ENCODE peak calls at places on chromosomes 11 and 22, in four cellular contexts. One of them, this sample, is unnamed.

GRCh38 chr11:17343907-17344306 is 7.7 kb upstream of the NCR3LG1 start:
- DNase-seq in HuH-7: no peak
- DNase-seq in AML-193: no peak
- DNase-seq in adipocyte: peak; percentile 91
- DNase-seq in this sample: no peak

GRCh38 chr11:67581469-67581868 is 2.1 kb upstream of the GSTP1 start:
- DNase-seq in HuH-7: no peak
- DNase-seq in AML-193: no peak
- DNase-seq in adipocyte: no peak
- DNase-seq in this sample: no peak

GRCh38 chr11:61157743-61158142 is 3.5 kb downstream of the VPS37C start:
- DNase-seq in HuH-7: no peak
- DNase-seq in AML-193: no peak
- DNase-seq in adipocyte: no peak
- DNase-seq in this sample: no peak

GRCh38 chr11:19730373-19730772 is 17.7 kb downstream of the NAV2 start:
- DNase-seq in HuH-7: no peak
- DNase-seq in AML-193: no peak
- DNase-seq in adipocyte: no peak
- DNase-seq in this sample: no peak

GRCh38 chr11:102099755-102100154 is 10.5 kb upstream of the YAP1 start:
- DNase-seq in HuH-7: no peak
- DNase-seq in AML-193: no peak
- DNase-seq in adipocyte: no peak
- DNase-seq in this sample: no peak

GRCh38 chr11:67699521-67699920 is 25.1 kb upstream of the ALDH3B2 start:
- DNase-seq in HuH-7: no peak
- DNase-seq in AML-193: no peak
- DNase-seq in adipocyte: no peak
- DNase-seq in this sample: no peak

GRCh38 chr11:134657631-134658030 is 245.6 kb upstream of the B3GAT1 start:
- DNase-seq in HuH-7: no peak
- DNase-seq in AML-193: no peak
- DNase-seq in adipocyte: no peak
- DNase-seq in this sample: peak; percentile 74

GRCh38 chr11:42762348-42762747 is 549.4 kb upstream of the API5 start:
- DNase-seq in HuH-7: no peak
- DNase-seq in AML-193: no peak
- DNase-seq in adipocyte: no peak
- DNase-seq in this sample: no peak

GRCh38 chr11:36672815-36673450 is 74.9 kb upstream of the RAG2 start:
- DNase-seq in HuH-7: no peak
- DNase-seq in AML-193: peak; percentile 29
- DNase-seq in adipocyte: peak; percentile 83
- DNase-seq in this sample: no peak

GRCh38 chr11:19652976-19653375 is 59.7 kb upstream of the NAV2 start:
- DNase-seq in HuH-7: no peak
- DNase-seq in AML-193: no peak
- DNase-seq in adipocyte: no peak
- DNase-seq in this sample: no peak

GRCh38 chr22:34308101-34308500 is 387.8 kb upstream of the LARGE1 start:
- DNase-seq in HuH-7: no peak
- DNase-seq in AML-193: no peak
- DNase-seq in adipocyte: no peak
- DNase-seq in this sample: no peak

GRCh38 chr11:58999291-58999680 is 60.0 kb downstream of the GLYATL1 start:
- DNase-seq in HuH-7: no peak
- DNase-seq in AML-193: no peak
- DNase-seq in adipocyte: no peak
- DNase-seq in this sample: no peak

GRCh38 chr22:46830001-46830715 is 67.7 kb downstream of the TBC1D22A start:
- DNase-seq in HuH-7: no peak
- DNase-seq in AML-193: no peak
- DNase-seq in adipocyte: peak; percentile 73
- DNase-seq in this sample: no peak

GRCh38 chr11:103528046-103528445 is 418.8 kb downstream of the DYNC2H1 start:
- DNase-seq in HuH-7: no peak
- DNase-seq in AML-193: no peak
- DNase-seq in adipocyte: peak; percentile 19
- DNase-seq in this sample: no peak

GRCh38 chr11:14213006-14213405 is 146.0 kb downstream of the RRAS2 start:
- DNase-seq in HuH-7: no peak
- DNase-seq in AML-193: no peak
- DNase-seq in adipocyte: no peak
- DNase-seq in this sample: no peak

GRCh38 chr11:13465909-13466371 is 2.9 kb upstream of the BTBD10 start:
- DNase-seq in HuH-7: peak; percentile 33
- DNase-seq in AML-193: peak; percentile 41
- DNase-seq in adipocyte: peak; percentile 72
- DNase-seq in this sample: no peak

GRCh38 chr11:117898059-117898458 is 21.6 kb upstream of the FXYD6 start:
- DNase-seq in HuH-7: no peak
- DNase-seq in AML-193: no peak
- DNase-seq in adipocyte: no peak
- DNase-seq in this sample: no peak